ENCODE peak calls at places on chromosomes 16 and 17, in nine cellular contexts. C is skeletal muscle cell; V is EH; D is IMR-90; I is H54; A is activated CD4-positive, CD25-positive, alpha-beta regulatory T cell; W is NCI-H345; Y is activated effector memory CD4-positive, alpha-beta T cell treated with anti-CD3 and anti-CD28 coated beads, Interleukin-2, amount 50 U/mL, for 16 hours; M is activated CD8-positive, alpha-beta memory T cell treated with anti-CD3 and anti-CD28 coated beads for 48 hours. T is an unnamed sample.

GRCh38 chr16:1170076-1170418 is 17.1 kb downstream of the CACNA1H start:
- DNase-seq in Y (no peak), C (no peak), I (no peak), D (no peak), A (no peak), V (no peak), W (no peak), M (no peak), T (no peak)

GRCh38 chr17:31838641-31839225 is 20.3 kb downstream of the COPRS start:
- DNase-seq in A (no peak), D (peak), M (no peak), W (no peak), V (peak), Y (no peak), I (no peak), C (no peak), T (no peak)

GRCh38 chr16:50303605-50304466 is 37.5 kb downstream of the ADCY7 start:
- DNase-seq in D (peak), A (no peak), I (peak), V (no peak), M (no peak), W (no peak), Y (peak), C (no peak), T (no peak)

GRCh38 chr16:72857841-72858594 is 189.9 kb downstream of the ZFHX3 start:
- DNase-seq in I (no peak), W (no peak), Y (no peak), D (no peak), V (no peak), A (no peak), M (no peak), C (no peak), T (no peak)

GRCh38 chr16:29154676-29155121 is 169.8 kb downstream of the LAT start:
- DNase-seq in D (peak), M (no peak), I (no peak), A (no peak), Y (no peak), C (no peak), W (no peak), V (peak), T (no peak)

GRCh38 chr17:38748329-38749221 is at the start of gene PCGF2:
- DNase-seq in C (peak), Y (no peak), M (no peak), W (peak), V (peak), D (peak), I (peak), A (no peak), T (peak)

GRCh38 chr16:54873081-54873480 is 57.6 kb upstream of the IRX5 start:
- DNase-seq in I (no peak), Y (no peak), C (no peak), W (no peak), V (peak), M (no peak), A (no peak), D (no peak), T (no peak)

GRCh38 chr17:72125226-72125651 is 4.4 kb downstream of the SOX9 start:
- DNase-seq in W (no peak), D (peak), V (no peak), A (no peak), M (no peak), I (peak), C (no peak), Y (no peak), T (no peak)

GRCh38 chr16:71367243-71367976 is 8.9 kb downstream of the CALB2 start:
- DNase-seq in W (peak), A (no peak), M (peak), C (no peak), I (peak), D (peak), Y (peak), V (peak), T (peak)

GRCh38 chr16:25051446-25052160 is 36.4 kb upstream of the ARHGAP17 start:
- DNase-seq in A (no peak), D (peak), W (no peak), I (no peak), Y (peak), C (peak), V (peak), M (no peak), T (no peak)

GRCh38 chr17:69213059-69213813 is 15.4 kb downstream of the ABCA10 start:
- DNase-seq in Y (no peak), I (no peak), C (no peak), V (peak), A (no peak), D (no peak), M (no peak), W (peak), T (no peak)

GRCh38 chr17:67891481-67892119 is 66.3 kb downstream of the BPTF start:
- DNase-seq in C (peak), A (no peak), D (peak), V (peak), W (no peak), I (peak), Y (no peak), M (no peak), T (peak)

GRCh38 chr17:3894927-3895343 is 2.1 kb upstream of the CAMKK1 start:
- DNase-seq in D (peak), W (no peak), V (peak), Y (no peak), I (peak), M (no peak), C (no peak), A (no peak), T (no peak)

GRCh38 chr17:32528825-32529224 is 42.0 kb downstream of the CDK5R1 start:
- DNase-seq in A (no peak), W (no peak), M (no peak), C (no peak), V (no peak), I (no peak), D (no peak), Y (no peak), T (no peak)

GRCh38 chr16:12758031-12758669 is 45.5 kb downstream of the CPPED1 start:
- DNase-seq in D (no peak), W (peak), C (no peak), V (no peak), M (no peak), I (no peak), Y (no peak), A (no peak), T (peak)

T was measured in BE2C.